ENCODE peak calls at places on chromosomes 11 and 22, in six cellular contexts. G is HL-60, A is colonic mucosa, Y is brain microvascular endothelial cell, R is GM12865, J is cardiac muscle cell. M is an unnamed sample.

GRCh38 chr22:49566693-49567092 is 261.0 kb downstream of the BRD1 start:
- DNase-seq in Y (no peak), A (no peak), G (no peak), J (no peak), R (no peak), M (no peak)

GRCh38 chr11:468493-468892 is 18.4 kb downstream of the PTDSS2 start:
- DNase-seq in J (peak), Y (no peak), R (no peak), G (no peak), A (no peak), M (no peak)

GRCh38 chr11:83813296-83813695 is 527.1 kb upstream of the CCDC90B start:
- DNase-seq in Y (no peak), A (no peak), R (no peak), G (no peak), J (no peak), M (no peak)

GRCh38 chr22:49203091-49203862 is 624.4 kb downstream of the BRD1 start:
- DNase-seq in A (no peak), Y (no peak), R (no peak), J (no peak), G (no peak), M (no peak)

GRCh38 chr11:43268161-43268560 is 43.6 kb upstream of the API5 start:
- DNase-seq in A (no peak), G (no peak), R (no peak), Y (no peak), J (no peak), M (no peak)

GRCh38 chr11:11498195-11498594 is 123.6 kb downstream of the GALNT18 start:
- DNase-seq in J (no peak), Y (no peak), R (no peak), A (no peak), G (no peak), M (no peak)

GRCh38 chr11:43925932-43926505 is 16.4 kb upstream of the C11orf96 start:
- DNase-seq in G (no peak), A (no peak), J (no peak), Y (no peak), R (no peak), M (no peak)

GRCh38 chr11:21412652-21413383 is 743.4 kb downstream of the NELL1 start:
- DNase-seq in Y (no peak), G (no peak), J (no peak), R (peak), A (no peak), M (no peak)

GRCh38 chr11:12239396-12240298 is 129.3 kb downstream of the MICAL2 start:
- DNase-seq in Y (no peak), G (no peak), A (no peak), J (no peak), R (no peak), M (no peak)

GRCh38 chr11:122721964-122722266 is 66.4 kb downstream of the UBASH3B start:
- DNase-seq in R (no peak), J (no peak), A (no peak), G (no peak), Y (peak), M (peak)

GRCh38 chr11:34053161-34053686 is 1.7 kb downstream of the CAPRIN1 start:
- DNase-seq in R (peak), A (peak), G (no peak), Y (peak), J (peak), M (peak)

GRCh38 chr11:56783448-56784041 is 35.0 kb upstream of the OR9G4 start:
- DNase-seq in Y (peak), G (peak), J (peak), A (peak), R (peak), M (peak)

GRCh38 chr11:128458316-128458715 is 129.0 kb downstream of the ETS1 start:
- DNase-seq in A (no peak), Y (peak), J (no peak), R (no peak), G (no peak), M (peak)

GRCh38 chr11:61113209-61113608 is 10.9 kb downstream of the CD5 start:
- DNase-seq in A (no peak), R (no peak), Y (no peak), G (no peak), J (no peak), M (no peak)

DNA sequence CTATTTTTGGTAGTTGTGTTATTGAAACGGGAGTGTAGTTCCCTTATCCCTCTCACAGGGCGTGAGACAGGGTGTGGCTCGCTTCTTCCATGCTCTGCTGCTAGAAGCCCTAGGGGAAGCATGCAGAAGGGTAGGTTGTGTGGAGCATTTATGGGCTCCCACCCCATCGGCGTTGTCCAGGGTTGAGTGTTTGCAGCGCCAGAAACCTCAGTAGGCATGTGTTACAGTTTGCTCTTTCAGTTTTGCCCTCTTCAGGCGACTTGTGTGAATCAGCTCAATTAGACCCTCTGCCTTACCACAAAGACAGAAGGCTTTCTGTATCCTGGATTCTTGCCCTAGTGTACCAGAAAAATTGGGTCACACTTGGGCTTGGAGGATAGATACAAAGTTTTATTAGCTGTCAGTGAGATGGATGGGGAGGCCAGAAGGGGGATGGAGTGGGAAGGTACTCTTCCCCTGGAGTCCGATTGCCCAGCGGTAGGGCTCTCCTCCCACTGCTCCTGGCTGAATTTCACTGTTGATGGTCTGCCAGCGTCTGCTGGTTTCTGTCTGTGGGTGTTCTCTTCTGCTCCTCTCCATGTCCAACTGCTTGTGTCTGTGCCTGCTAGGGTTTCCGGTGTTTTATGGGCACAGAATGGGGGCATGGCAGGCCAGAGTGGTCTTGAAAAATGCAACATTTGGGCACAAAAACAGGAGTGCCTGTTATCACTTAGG is 358.3 kb upstream of the CTSC start:
- DNase-seq in J (no peak), Y (no peak), A (no peak), G (no peak), R (no peak), M (no peak)
- TF ChIP-seq CTCF in J (no peak), Y (no peak), A (no peak), G (no peak), R (no peak), M (no peak)

DNA sequence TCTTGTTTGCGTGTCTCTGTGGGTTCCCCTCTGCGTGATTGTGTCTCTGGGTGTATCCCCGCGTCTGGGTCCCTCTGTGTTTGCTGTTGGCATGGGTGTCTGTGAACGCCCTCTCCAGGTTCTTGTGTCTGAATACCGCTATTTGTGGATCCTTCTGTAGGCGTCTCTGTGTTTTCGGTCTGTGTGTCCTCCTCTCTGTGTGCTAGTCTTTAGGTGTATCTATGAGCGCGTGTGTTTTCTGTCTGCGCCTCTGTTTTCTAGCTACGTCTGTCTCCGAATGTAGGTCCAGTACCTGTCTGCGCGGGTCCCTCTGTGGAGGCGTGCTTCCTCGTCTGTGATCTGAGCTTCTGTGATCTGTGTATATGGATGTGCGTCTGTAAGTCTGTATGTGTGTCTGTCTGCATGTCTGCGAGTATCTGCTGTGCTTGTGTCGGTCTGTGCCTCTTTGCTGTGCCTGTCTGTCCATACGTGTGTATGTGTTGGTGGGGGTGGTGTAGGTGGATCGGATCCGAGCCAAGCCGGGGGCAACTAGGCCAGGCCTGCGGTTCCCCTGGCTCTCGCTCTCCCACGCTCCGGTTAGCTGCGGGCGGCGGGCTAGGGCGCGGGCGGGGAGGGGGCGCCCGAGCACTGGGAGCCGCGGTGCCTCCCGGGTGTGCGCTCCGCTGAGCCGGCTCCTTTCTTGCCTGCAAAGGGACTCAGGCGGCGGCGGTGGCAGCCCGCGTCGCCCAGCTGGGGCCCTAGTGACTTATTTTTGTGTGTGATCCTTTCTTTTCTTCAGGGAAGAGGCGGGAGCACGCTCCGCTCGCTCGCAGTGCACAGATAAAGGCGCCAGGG is 105.3 kb upstream of the E2F8 start:
- DNase-seq in G (no peak), R (no peak), Y (no peak), J (peak), A (no peak), M (peak)
- H3K4me3 ChIP-seq in G (no peak), R (peak), Y (peak), J (peak), A (peak), M (peak)

DNA sequence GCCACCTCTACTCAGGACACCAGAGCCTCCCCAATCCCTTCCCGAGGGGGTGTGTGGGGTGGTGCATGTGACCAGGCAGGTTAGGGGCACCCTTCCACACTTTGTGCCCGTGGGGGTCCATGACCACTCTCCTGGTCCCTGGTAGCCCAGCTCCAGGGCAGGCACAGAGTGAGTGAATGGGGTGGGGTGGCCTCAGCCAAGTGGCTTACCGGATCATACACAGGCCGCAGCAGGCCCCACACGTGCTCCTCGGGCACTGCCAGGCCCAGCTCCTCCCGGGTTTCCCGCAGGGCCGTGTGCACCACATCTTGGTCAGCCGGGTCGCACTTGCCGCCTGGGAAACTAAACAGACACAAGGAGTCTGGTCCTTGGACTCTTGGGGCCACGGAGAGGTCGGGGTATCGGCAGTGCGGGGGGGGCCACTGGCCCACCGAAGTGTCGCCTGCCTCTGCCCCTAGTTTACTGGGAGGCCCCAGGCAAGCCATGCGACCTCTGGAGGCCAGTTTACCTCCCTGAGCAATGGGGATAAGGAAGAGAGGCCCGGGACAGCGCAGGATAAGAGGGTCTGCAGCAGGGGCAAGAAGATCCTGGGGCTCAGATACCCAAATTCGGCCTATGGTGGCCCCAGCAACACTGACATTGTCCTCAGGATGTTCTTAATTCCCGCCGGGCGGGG is 889 bp downstream of the NUDT8 start:
- DNase-seq in R (no peak), G (no peak), J (no peak), A (no peak), Y (no peak), M (no peak)
- TF ChIP-seq CTCF in R (no peak), G (no peak), J (no peak), A (no peak), Y (no peak), M (no peak)

GRCh38 chr22:19943665-19944026 is 2.0 kb upstream of the TXNRD2 start:
- DNase-seq in Y (peak), A (no peak), J (no peak), R (peak), G (peak), M (peak)

GRCh38 chr22:19942886-19943664 is 1.5 kb upstream of the TXNRD2 start:
- DNase-seq in R (no peak), J (peak), G (peak), A (no peak), Y (peak), M (peak)

GRCh38 chr22:19941365-19942070 is at the start of the genes COMT and TXNRD2:
- DNase-seq in G (peak), Y (peak), J (peak), R (peak), A (peak), M (peak)

GRCh38 chr22:19942071-19942885 is 660 bp upstream of the TXNRD2 start:
- DNase-seq in A (no peak), G (peak), J (no peak), R (peak), Y (peak), M (peak)

GRCh38 chr22:19940536-19941364 is 822 bp upstream of the COMT start:
- DNase-seq in J (no peak), Y (no peak), A (no peak), G (no peak), R (no peak), M (no peak)
- H3K4me3 ChIP-seq in J (peak), Y (peak), A (peak), G (peak), R (peak), M (peak)

DNA sequence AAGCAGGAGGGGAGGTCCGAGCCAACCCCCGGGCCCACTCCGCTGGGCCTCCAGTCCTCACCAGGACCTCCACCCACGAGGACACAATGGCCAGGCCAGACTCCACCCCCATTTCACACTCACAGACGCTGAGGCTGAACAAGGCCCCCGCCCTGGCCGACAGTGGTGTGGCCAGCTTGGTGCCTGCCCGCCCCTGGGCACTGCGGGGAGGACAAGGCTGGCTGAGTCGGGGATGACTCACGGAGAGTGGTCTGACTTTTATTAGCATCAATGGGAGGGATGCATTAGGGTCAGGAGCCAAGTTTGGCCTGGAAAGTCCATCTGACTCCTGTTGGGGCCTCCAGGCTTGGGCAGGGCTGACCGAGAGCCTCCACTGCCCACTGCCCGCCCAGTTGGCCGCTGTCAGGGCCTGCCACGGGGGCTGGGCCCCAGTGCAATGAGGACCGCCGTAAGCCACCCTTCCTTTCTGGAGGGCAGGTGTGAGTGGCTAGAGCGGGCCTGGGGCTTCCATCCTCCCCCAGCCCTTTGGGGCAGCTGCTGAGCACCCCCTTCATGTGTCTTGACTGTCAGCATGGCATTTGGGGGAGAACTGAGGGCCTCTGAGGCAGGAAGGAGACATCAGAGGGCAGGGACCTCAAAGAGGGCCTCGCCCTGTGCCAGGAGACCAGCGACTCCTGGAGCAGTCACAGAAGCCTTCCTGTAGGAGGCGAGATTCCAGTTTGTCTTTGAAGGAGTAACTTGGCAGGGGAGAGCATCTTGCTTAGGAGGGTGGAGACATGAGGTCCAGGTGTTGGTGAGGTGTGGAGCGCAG is 10.6 kb downstream of the TSPAN32 start:
- DNase-seq in A (no peak), Y (peak), R (no peak), G (no peak), J (no peak), M (peak)
- TF ChIP-seq CTCF in A (no peak), Y (no peak), R (no peak), G (no peak), J (no peak), M (no peak)

GRCh38 chr11:2480874-2481220 is 36.0 kb downstream of the KCNQ1 start:
- DNase-seq in J (no peak), A (no peak), R (no peak), G (peak), Y (no peak), M (no peak)
- H3K4me3 ChIP-seq in J (no peak), A (no peak), R (no peak), G (peak), Y (no peak), M (no peak)

DNA sequence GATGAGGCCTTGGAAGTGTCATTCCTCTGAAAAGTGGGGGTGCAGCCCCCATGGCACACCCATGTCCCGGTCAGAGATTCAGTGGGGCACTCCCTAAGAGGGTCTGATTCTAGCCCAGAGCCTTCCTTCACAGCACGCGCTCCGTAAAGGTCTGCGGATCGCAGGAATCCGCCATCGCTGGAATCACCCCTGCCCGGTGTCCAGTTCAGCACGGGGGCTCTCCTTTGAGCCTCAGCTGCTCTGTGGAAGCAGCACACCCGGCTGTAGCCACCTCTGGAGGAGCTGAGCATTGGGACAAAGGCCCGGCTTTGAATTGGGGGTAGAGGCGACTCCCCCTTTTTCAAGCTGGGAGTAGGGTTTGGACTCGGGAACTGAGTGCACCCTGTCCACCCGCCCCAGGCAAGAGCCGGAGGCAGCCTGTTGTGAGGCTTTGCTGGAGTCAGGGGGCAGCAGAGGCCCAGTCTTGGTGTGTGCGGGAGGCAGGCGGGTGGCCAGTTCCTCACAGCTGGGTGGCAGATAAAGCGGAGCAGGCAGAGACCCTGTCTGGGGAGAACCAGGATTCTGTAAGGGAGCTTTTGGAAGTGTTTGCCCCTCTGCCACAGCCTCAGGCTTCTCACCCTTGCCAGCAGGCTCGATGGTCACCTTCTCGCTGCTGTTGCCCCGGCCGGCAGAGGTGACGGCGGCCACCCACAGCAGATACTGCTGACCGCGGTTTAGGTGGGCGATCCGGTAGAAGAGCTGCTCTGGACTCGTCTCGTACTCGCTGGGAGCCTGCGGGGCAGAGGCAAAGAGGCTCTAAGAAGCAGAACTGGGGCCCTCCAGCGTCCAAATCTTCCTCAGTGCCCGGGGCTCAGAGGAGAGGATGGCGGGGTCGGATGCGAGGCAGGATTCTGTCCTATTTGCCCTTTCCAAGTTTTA is 115.9 kb downstream of the CEP164 start:
- DNase-seq in G (no peak), Y (peak), J (peak), R (peak), A (peak), M (peak)
- TF ChIP-seq CTCF in G (no peak), Y (peak), J (peak), R (peak), A (no peak), M (peak)

GRCh38 chr11:27698872-27699241 is 1.4 kb downstream of the BDNF start:
- DNase-seq in G (peak), Y (peak), A (peak), J (peak), R (peak), M (peak)

GRCh38 chr11:27696112-27696511 is 4.1 kb downstream of the BDNF start:
- DNase-seq in R (no peak), A (no peak), Y (no peak), G (no peak), J (no peak), M (peak)

GRCh38 chr11:27694992-27695391 is 5.3 kb downstream of the BDNF start:
- DNase-seq in A (no peak), G (no peak), Y (no peak), J (no peak), R (no peak), M (peak)

GRCh38 chr11:27697679-27698275 is 2.5 kb downstream of the BDNF start:
- DNase-seq in R (no peak), Y (no peak), G (no peak), A (no peak), J (no peak), M (peak)

GRCh38 chr11:27696961-27697360 is 3.3 kb downstream of the BDNF start:
- DNase-seq in J (no peak), R (no peak), Y (no peak), A (no peak), G (no peak), M (peak)
- H3K4me3 ChIP-seq in J (no peak), R (no peak), Y (peak), A (no peak), G (no peak), M (peak)

M was measured in choroid plexus epithelial cell.